ENCODE peak calls at places on chromosome 18, in ten cellular contexts. U, R, X, F, E, S, B, K, I and W are unnamed samples.
A peak's percentile ranks its signal among the peaks of the same experiment; 100 is the strongest.

GRCh38 chr18:2237706-2238105 is 333.6 kb downstream of the METTL4 start:
- DNase-seq in U (no peak), R (no peak), X (no peak), F (no peak), E (no peak), S (no peak), B (no peak), K (no peak), I (no peak), W (no peak)

GRCh38 chr18:7000484-7001096 is 117.0 kb downstream of the LAMA1 start:
- DNase-seq in U (no peak), R (no peak), X (no peak), F (peak; percentile 37), E (peak; percentile 19), S (no peak), B (no peak), K (no peak), I (no peak), W (peak; percentile 20)

GRCh38 chr18:28108801-28109200 is 68.1 kb downstream of the CDH2 start:
- DNase-seq in U (no peak), R (no peak), X (no peak), F (no peak), E (no peak), S (no peak), B (no peak), K (no peak), I (no peak), W (no peak)

GRCh38 chr18:79523221-79523737 is 127.5 kb downstream of the NFATC1 start:
- DNase-seq in U (no peak), R (no peak), X (no peak), F (no peak), E (no peak), S (no peak), B (no peak), K (no peak), I (no peak), W (no peak)

GRCh38 chr18:35610089-35610488 is 28.5 kb downstream of the GALNT1 start:
- DNase-seq in U (no peak), R (no peak), X (no peak), F (no peak), E (no peak), S (no peak), B (no peak), K (no peak), I (no peak), W (no peak)

GRCh38 chr18:286515-287310 is 18.9 kb upstream of the THOC1 start:
- DNase-seq in U (no peak), R (no peak), X (no peak), F (no peak), E (peak; percentile 42), S (no peak), B (no peak), K (no peak), I (peak; percentile 21), W (no peak)

GRCh38 chr18:32549248-32549842 is 78.7 kb upstream of the GAREM1 start:
- DNase-seq in U (peak; percentile 6), R (peak; percentile 11), X (peak; percentile 27), F (peak; percentile 17), E (peak; percentile 34), S (no peak), B (peak; percentile 27), K (peak; percentile 50), I (peak; percentile 18), W (peak; percentile 1)

GRCh38 chr18:42576141-42576540 is 539.3 kb downstream of the RIT2 start:
- DNase-seq in U (no peak), R (no peak), X (no peak), F (no peak), E (no peak), S (no peak), B (no peak), K (no peak), I (no peak), W (no peak)

GRCh38 chr18:58321986-58322385 is 278.0 kb downstream of the NEDD4L start:
- DNase-seq in U (peak; percentile 66), R (peak; percentile 44), X (peak; percentile 30), F (peak; percentile 87), E (peak; percentile 74), S (peak; percentile 81), B (no peak), K (peak; percentile 74), I (peak; percentile 87), W (peak; percentile 53)

GRCh38 chr18:13440277-13441248 is 222.0 kb downstream of the LDLRAD4 start:
- DNase-seq in U (no peak), R (no peak), X (no peak), F (no peak), E (no peak), S (no peak), B (no peak), K (no peak), I (no peak), W (no peak)

DNA sequence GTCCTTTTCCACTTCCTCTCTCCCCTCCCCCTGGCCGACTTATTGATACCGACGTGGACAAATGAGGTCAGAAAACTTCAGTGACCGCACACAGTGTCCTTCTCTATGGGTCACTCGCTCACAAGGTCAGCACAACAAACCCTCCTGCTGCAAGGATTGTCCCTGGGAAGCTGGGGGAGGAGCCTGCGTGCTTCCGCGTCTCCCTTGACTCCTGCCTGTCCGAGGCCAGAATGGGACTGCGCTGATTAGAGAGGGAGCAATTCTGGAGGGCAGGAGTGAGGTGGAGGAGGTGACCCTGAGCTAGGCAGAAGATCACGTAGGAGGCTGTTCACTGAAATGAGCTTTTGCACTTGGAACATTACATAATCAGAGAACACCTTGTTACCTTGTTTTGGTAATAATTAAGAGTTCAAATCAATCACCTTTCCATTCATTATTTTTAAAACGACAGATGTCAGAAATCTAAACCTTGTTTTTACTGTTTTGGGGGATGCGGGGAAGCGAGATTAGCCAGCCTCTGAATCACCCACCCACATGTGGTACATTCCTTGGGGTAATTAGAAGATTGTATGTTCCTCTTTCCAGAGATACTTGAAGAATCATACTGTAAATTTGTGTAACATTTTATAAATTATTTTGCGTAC is 70.6 kb downstream of the CTAGE1 start:
- DNase-seq in U (no peak), R (no peak), X (peak; percentile 81), F (no peak), E (peak; percentile 73), S (no peak), B (peak; percentile 79), K (no peak), I (no peak), W (no peak)
- TF ChIP-seq POLR2A in U (no peak), R (no peak), X (peak; percentile 24), F (no peak), E (no peak), S (no peak), B (peak; percentile 51), K (no peak), I (no peak), W (no peak)

DNA sequence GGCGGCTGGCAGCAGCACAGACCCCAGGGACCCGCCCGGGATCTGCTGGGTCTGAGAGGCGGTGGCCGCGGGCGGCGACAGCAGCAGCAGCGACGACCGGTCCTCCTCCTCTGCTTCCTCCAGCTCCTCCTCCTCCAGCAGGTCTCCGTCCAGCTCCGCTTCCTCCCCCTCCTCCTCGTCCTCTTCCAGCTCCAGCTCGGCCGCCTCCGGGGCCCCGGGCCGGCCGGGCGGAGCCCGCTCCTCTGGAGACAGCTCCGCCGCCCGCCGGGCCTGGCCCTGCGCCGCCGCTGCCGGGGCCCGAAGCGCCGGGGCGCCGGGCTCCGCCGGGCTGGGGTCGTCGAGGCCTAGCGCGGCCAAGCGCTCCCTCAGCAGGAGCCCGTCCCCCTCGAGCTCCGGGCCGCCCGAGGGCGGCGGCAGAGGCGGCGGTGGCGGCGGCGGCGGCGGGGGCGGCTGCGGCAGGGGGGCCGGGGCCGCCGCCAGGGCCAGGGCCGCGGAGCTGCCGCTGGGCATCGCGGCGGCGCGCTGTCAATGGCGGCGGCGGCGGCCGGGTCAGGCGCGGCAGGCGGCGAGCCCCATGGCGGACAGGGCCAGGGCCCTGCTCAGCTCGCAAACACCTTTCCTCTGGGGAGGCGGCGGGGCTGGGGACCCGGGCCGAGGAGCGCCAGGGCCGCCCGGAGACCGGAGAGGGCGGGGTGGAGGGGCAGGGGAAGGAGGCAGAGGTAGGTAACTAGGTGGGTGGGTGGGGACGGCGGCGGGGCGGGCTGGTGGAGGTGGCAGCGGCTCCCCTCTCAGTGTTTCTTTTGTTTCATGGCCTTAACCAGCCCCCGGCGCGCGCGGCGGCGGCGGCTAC is 445 bp downstream of the MEX3C start:
- DNase-seq in U (no peak), R (peak; percentile 26), X (peak; percentile 44), F (peak; percentile 44), E (peak; percentile 51), S (peak; percentile 78), B (peak; percentile 63), K (no peak), I (peak; percentile 77), W (no peak)
- TF ChIP-seq POLR2A in U (no peak), R (peak; percentile 41), X (peak; percentile 86), F (peak; percentile 82), E (peak; percentile 79), S (no peak), B (peak; percentile 31), K (no peak), I (peak; percentile 37), W (peak; percentile 45)

DNA sequence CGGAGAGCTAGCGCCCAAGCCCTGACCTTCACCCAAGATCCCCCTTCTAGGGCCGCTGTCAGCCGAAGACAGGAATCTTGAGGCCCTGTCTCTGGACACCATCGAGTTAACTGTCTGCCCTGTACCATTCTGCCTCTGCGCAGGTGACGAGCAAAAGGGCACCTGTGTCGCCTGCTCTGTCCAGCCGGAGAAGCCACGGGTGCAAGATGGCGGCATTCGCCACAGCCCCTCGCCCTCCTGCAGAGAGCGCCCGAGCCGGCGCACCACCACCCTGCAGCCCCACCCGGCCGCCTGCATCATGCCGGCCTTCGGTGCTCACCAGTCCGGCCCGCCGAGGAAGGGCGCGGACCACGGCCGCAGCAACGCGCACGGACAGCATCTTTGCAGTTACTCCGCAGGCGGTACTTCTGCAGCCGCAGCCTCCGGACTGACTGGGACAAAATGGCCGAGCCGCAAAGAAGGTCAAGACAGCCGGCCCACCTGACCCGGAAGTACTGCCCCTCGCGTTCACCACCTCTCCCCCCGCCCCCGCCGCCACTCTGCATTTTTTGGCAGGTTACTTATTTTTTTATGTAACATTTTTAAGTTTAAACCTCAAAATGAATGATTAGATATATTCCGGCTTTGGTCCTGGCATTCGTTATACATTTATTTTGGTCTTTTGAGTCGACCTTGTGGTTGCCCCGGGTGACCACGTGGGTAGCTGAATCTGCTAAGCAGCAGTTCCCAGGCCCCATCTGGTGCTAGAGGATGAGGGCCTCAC is at the start of gene ATP5F1A:
- DNase-seq in U (peak; percentile 66), R (peak; percentile 74), X (peak; percentile 80), F (peak; percentile 89), E (peak; percentile 77), S (peak; percentile 91), B (peak; percentile 90), K (peak; percentile 58), I (peak; percentile 95), W (peak; percentile 51)
- TF ChIP-seq POLR2A in U (peak; percentile 86), R (peak; percentile 94), X (peak; percentile 74), F (peak; percentile 72), E (peak; percentile 83), S (peak; percentile 37), B (peak; percentile 45), K (peak; percentile 90), I (peak; percentile 69), W (peak; percentile 93)

DNA sequence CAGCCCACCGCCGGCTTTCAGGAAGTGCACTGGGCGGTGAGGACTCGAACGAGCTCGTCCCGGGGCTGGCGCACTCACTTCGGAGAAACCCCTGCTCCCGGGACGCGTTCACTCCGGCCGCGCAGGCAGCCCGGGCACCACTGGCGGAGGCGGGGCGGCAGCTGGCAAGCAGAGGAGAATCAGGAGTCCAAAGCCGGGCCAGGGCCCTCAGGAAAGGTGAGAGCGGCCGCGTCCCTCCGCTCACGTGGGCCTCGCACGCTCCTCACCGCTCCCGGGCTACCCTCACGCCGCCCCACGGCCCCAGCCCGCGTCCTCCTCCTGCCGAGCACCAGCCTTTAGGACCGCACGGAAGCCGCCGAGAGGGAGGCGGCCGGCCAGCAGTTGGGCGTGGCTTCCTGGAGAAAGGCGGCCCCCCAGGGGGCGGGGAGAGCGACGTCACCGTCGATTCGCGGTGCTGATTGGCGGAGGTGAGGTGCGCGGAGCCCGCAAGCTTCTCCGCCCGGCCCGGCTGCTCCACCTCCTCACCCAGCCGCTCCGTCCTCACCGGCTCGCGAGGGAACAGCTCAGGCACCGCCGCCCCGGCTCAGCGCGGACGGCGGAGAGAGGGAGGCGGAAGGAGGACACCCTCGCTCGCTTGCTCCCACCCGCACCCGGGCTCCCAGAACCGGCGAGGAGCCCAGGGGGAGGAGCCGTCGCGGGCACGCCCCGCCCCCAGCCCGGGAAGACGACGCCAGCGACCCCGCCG is at the start of gene ZCCHC2:
- DNase-seq in U (peak; percentile 70), R (peak; percentile 78), X (peak; percentile 99), F (peak; percentile 98), E (peak; percentile 96), S (peak; percentile 98), B (peak; percentile 99), K (peak; percentile 94), I (peak; percentile 99), W (peak; percentile 86)
- TF ChIP-seq POLR2A in U (peak; percentile 51), R (peak; percentile 79), X (peak; percentile 84), F (peak; percentile 97), E (peak; percentile 65), S (no peak), B (peak; percentile 90), K (peak; percentile 58), I (peak; percentile 90), W (peak; percentile 47)